ENCODE peak calls at places on chromosomes 1 and 21, in eight cellular contexts. N is renal cortical epithelial cell; I is mesenchymal stem cell; U is GM23248; C is NCI-H446; H is suprapubic skin; X is activated CD4-positive, alpha-beta T cell treated with anti-CD3 and anti-CD28 coated beads, Interleukin-2, amount 50 U/mL, for 24 hours; B is fibroblast of mammary gland. R is an unnamed sample.

GRCh38 chr21:15058718-15059316 is 6.0 kb downstream of the NRIP1 start:
- DNase-seq in N (peak), I (peak), U (peak), C (no peak), H (no peak), X (no peak), B (peak), R (no peak)

GRCh38 chr1:66242646-66243547 is 291.1 kb upstream of the SGIP1 start:
- DNase-seq in N (peak), I (peak), U (peak), C (peak), H (peak), X (peak), B (peak), R (peak)

GRCh38 chr1:39293375-39294070 is 89.0 kb downstream of the MACF1 start:
- DNase-seq in N (peak), I (no peak), U (peak), C (no peak), H (no peak), X (no peak), B (no peak), R (no peak)

GRCh38 chr21:35059742-35060141 is 10.6 kb upstream of the RUNX1 start:
- DNase-seq in N (no peak), I (no peak), U (peak), C (no peak), H (no peak), X (no peak), B (peak), R (no peak)

GRCh38 chr1:71093938-71094337 is 13.1 kb upstream of the ZRANB2 start:
- DNase-seq in N (peak), I (peak), U (peak), C (peak), H (no peak), X (no peak), B (peak), R (no peak)

GRCh38 chr1:163673756-163674155 is 352.0 kb downstream of the NUF2 start:
- DNase-seq in N (no peak), I (peak), U (peak), C (no peak), H (no peak), X (no peak), B (peak), R (no peak)

GRCh38 chr1:11730429-11730861 is 5.5 kb upstream of the AGTRAP start:
- DNase-seq in N (no peak), I (peak), U (peak), C (no peak), H (no peak), X (no peak), B (no peak), R (no peak)

GRCh38 chr1:206110161-206110560 is 7.0 kb downstream of the AVPR1B start:
- DNase-seq in N (no peak), I (no peak), U (no peak), C (no peak), H (no peak), X (no peak), B (no peak), R (no peak)

GRCh38 chr1:30365596-30365995 is 357.8 kb downstream of the MATN1 start:
- DNase-seq in N (no peak), I (no peak), U (no peak), C (no peak), H (no peak), X (no peak), B (no peak), R (no peak)

GRCh38 chr1:51070640-51071039 is 31.4 kb upstream of the C1orf185 start:
- DNase-seq in N (peak), I (no peak), U (peak), C (no peak), H (no peak), X (no peak), B (peak), R (no peak)

GRCh38 chr1:9849691-9850441 is 26.1 kb upstream of the CLSTN1 start:
- DNase-seq in N (no peak), I (no peak), U (no peak), C (no peak), H (no peak), X (no peak), B (no peak), R (no peak)

GRCh38 chr1:169060906-169061683 is 45.4 kb upstream of the ATP1B1 start:
- DNase-seq in N (no peak), I (peak), U (no peak), C (no peak), H (no peak), X (no peak), B (no peak), R (no peak)

GRCh38 chr1:183237046-183237445 is 51.0 kb downstream of the LAMC2 start:
- DNase-seq in N (no peak), I (no peak), U (peak), C (no peak), H (no peak), X (no peak), B (no peak), R (no peak)

GRCh38 chr1:36888811-36889477 is 145.4 kb downstream of the GRIK3 start:
- DNase-seq in N (no peak), I (no peak), U (no peak), C (no peak), H (no peak), X (no peak), B (no peak), R (no peak)

GRCh38 chr1:94865369-94865768 is 45.2 kb downstream of the SLC44A3 start:
- DNase-seq in N (peak), I (peak), U (peak), C (no peak), H (no peak), X (no peak), B (peak), R (no peak)

GRCh38 chr1:192343304-192343703 is 26.5 kb downstream of the RGS21 start:
- DNase-seq in N (no peak), I (no peak), U (no peak), C (peak), H (no peak), X (no peak), B (no peak), R (no peak)

GRCh38 chr1:39657402-39657801 is 14.5 kb downstream of the NT5C1A start:
- DNase-seq in N (no peak), I (peak), U (peak), C (no peak), H (no peak), X (no peak), B (peak), R (no peak)

GRCh38 chr1:65170511-65171142 is 22.6 kb downstream of the AK4 start:
- DNase-seq in N (peak), I (peak), U (peak), C (peak), H (no peak), X (no peak), B (peak), R (no peak)

GRCh38 chr1:222310830-222311229 is 237.1 kb downstream of the HHIPL2 start:
- DNase-seq in N (no peak), I (peak), U (peak), C (no peak), H (no peak), X (no peak), B (no peak), R (no peak)

GRCh38 chr1:25899792-25900191 is 6.4 kb downstream of the STMN1 start:
- DNase-seq in N (no peak), I (no peak), U (peak), C (no peak), H (no peak), X (no peak), B (no peak), R (no peak)

GRCh38 chr1:94274561-94274960 is 37.2 kb upstream of the ARHGAP29 start:
- DNase-seq in N (no peak), I (no peak), U (no peak), C (no peak), H (no peak), X (no peak), B (no peak), R (no peak)

GRCh38 chr1:221839794-221840395 is 98.0 kb upstream of the DUSP10 start:
- DNase-seq in N (peak), I (peak), U (peak), C (no peak), H (peak), X (peak), B (peak), R (peak)

GRCh38 chr1:226424228-226425003 is 16.5 kb upstream of the PARP1 start:
- DNase-seq in N (peak), I (peak), U (peak), C (peak), H (no peak), X (no peak), B (peak), R (no peak)

GRCh38 chr1:160664573-160665051 is 17.8 kb upstream of the SLAMF1 start:
- DNase-seq in N (no peak), I (no peak), U (no peak), C (no peak), H (no peak), X (no peak), B (no peak), R (no peak)

GRCh38 chr21:34915364-34915834 is 133.7 kb downstream of the RUNX1 start:
- DNase-seq in N (peak), I (peak), U (peak), C (no peak), H (no peak), X (no peak), B (peak), R (no peak)

GRCh38 chr21:42199488-42200463 is 19.2 kb upstream of the ABCG1 start:
- DNase-seq in N (peak), I (peak), U (peak), C (no peak), H (no peak), X (no peak), B (peak), R (no peak)

GRCh38 chr1:206804156-206804737 is 32.0 kb upstream of the IL10 start:
- DNase-seq in N (no peak), I (no peak), U (peak), C (no peak), H (no peak), X (no peak), B (no peak), R (no peak)

GRCh38 chr1:25033828-25034451 is 103.9 kb upstream of the RUNX3 start:
- DNase-seq in N (no peak), I (no peak), U (no peak), C (no peak), H (no peak), X (no peak), B (no peak), R (no peak)

GRCh38 chr1:31373897-31374486 is 1.1 kb upstream of the FABP3 start:
- DNase-seq in N (no peak), I (no peak), U (no peak), C (no peak), H (no peak), X (no peak), B (no peak), R (peak)

GRCh38 chr1:234941711-234942320 is 186.8 kb downstream of the TOMM20 start:
- DNase-seq in N (no peak), I (peak), U (no peak), C (no peak), H (peak), X (no peak), B (no peak), R (no peak)

GRCh38 chr21:15837603-15838002 is 107.8 kb downstream of the USP25 start:
- DNase-seq in N (peak), I (peak), U (peak), C (no peak), H (no peak), X (no peak), B (peak), R (no peak)